ENCODE peak calls at places on chromosomes 2 and 18, in six cellular contexts. I is AG09309, D is upper lobe of right lung, B is Peyer's patch, S is epithelial cell of esophagus, V is GM12878. C is an unnamed sample.

GRCh38 chr2:12456293-12457151 is 260.2 kb upstream of the TRIB2 start:
- DNase-seq in I (peak; percentile 99), D (peak; percentile 93), B (peak; percentile 65), S (peak; percentile 99), V (peak; percentile 3), C (peak; percentile 100)

GRCh38 chr18:33579147-33579867 is 1.3 kb downstream of the ASXL3 start:
- DNase-seq in I (no peak), D (no peak), B (no peak), S (no peak), V (no peak), C (peak; percentile 8)

GRCh38 chr2:151730242-151730975 is 3.9 kb downstream of the NEB start:
- DNase-seq in I (peak; percentile 5), D (no peak), B (no peak), S (peak; percentile 69), V (no peak), C (peak; percentile 67)

GRCh38 chr2:149037851-149038250 is 648 bp upstream of the LYPD6B start:
- DNase-seq in I (no peak), D (no peak), B (no peak), S (peak; percentile 57), V (no peak), C (peak; percentile 60)

GRCh38 chr2:46422717-46423394 is 56.5 kb upstream of the TMEM247 start:
- DNase-seq in I (no peak), D (no peak), B (no peak), S (no peak), V (no peak), C (no peak)

GRCh38 chr2:47227532-47228166 is 72.5 kb upstream of the STPG4 start:
- DNase-seq in I (no peak), D (no peak), B (no peak), S (no peak), V (no peak), C (no peak)

GRCh38 chr2:216696751-216697560 is 1.6 kb upstream of the IGFBP5 start:
- DNase-seq in I (no peak), D (no peak), B (no peak), S (peak; percentile 46), V (no peak), C (peak; percentile 49)

GRCh38 chr2:217723078-217723477 is 279.7 kb downstream of the TNS1 start:
- DNase-seq in I (peak; percentile 74), D (no peak), B (no peak), S (no peak), V (no peak), C (no peak)

GRCh38 chr2:43818761-43819160 is 19.9 kb downstream of the ABCG5 start:
- DNase-seq in I (peak; percentile 18), D (no peak), B (no peak), S (peak; percentile 51), V (no peak), C (peak; percentile 40)

GRCh38 chr18:74453011-74453571 is 4.0 kb downstream of the DIPK1C start:
- DNase-seq in I (no peak), D (no peak), B (no peak), S (no peak), V (no peak), C (no peak)

GRCh38 chr2:70132244-70133126 is 45.2 kb downstream of the PCBP1 start:
- DNase-seq in I (no peak), D (no peak), B (peak; percentile 62), S (peak; percentile 44), V (no peak), C (peak; percentile 61)

GRCh38 chr18:76208632-76209308 is 286.3 kb downstream of the ZNF516 start:
- DNase-seq in I (no peak), D (no peak), B (no peak), S (no peak), V (no peak), C (no peak)

GRCh38 chr2:128727404-128727803 is 408.7 kb upstream of the HS6ST1 start:
- DNase-seq in I (no peak), D (no peak), B (no peak), S (no peak), V (no peak), C (no peak)

GRCh38 chr2:237726401-237726830 is 72.2 kb upstream of the RBM44 start:
- DNase-seq in I (no peak), D (no peak), B (peak; percentile 8), S (peak; percentile 60), V (no peak), C (peak; percentile 68)

GRCh38 chr2:230925443-230925878 is 419 bp upstream of the GPR55 start:
- DNase-seq in I (no peak), D (peak; percentile 35), B (no peak), S (peak; percentile 14), V (peak; percentile 51), C (peak; percentile 11)

GRCh38 chr2:189613650-189614420 is 33.2 kb upstream of the SLC40A1 start:
- DNase-seq in I (no peak), D (no peak), B (no peak), S (peak; percentile 86), V (no peak), C (peak; percentile 86)

GRCh38 chr2:222303045-222303827 is 4.4 kb upstream of the PAX3 start:
- DNase-seq in I (no peak), D (no peak), B (no peak), S (no peak), V (no peak), C (no peak)

GRCh38 chr2:29042581-29043075 is 31.7 kb downstream of the PCARE start:
- DNase-seq in I (no peak), D (no peak), B (no peak), S (no peak), V (no peak), C (no peak)

GRCh38 chr2:161160226-161161073 is at the start of gene TANK:
- DNase-seq in I (peak; percentile 96), D (peak; percentile 96), B (peak; percentile 94), S (peak; percentile 97), V (peak; percentile 83), C (peak; percentile 97)

GRCh38 chr2:107712857-107713256 is 113.8 kb upstream of the RGPD4 start:
- DNase-seq in I (no peak), D (no peak), B (no peak), S (no peak), V (no peak), C (peak; percentile 17)

DNA sequence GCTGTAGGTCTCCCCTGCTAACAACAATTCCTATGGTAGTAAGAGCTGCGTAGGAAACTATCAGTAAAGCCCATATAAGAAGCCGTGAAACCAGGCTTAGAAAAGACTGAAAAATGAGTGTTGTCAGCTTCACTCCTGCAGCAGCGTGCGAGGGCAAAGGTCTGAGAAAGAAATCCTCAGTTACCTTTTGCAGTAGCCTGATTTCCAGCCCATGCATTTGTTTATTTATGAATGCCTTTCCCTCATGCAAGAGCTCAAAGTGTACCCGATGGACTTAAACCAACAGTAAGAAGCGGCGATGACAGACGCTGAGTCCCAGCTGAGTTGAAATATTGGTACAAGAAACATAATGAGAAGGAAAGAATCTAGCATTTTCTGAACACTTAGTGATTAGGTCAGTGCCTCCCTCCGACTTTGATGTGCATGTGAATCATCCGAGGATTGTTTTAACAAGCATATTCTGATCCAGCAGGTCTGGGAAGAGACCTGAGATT is 15.0 kb upstream of the POLI start:
- DNase-seq in I (no peak), D (no peak), B (no peak), S (peak; percentile 89), V (no peak), C (peak; percentile 87)
- H3K4me3 ChIP-seq in I (no peak overlapping the region), D (no peak overlapping the region), B (no peak overlapping the region), S (peak overlapping the region; percentile 11), V (no peak overlapping the region), C (no peak overlapping the region)

GRCh38 chr2:141906673-141907072 is 224.1 kb downstream of the LRP1B start:
- DNase-seq in I (no peak), D (no peak), B (no peak), S (peak; percentile 2), V (no peak), C (peak; percentile 5)
- TF ChIP-seq CTCF in I (no peak), D (no peak), B (no peak), S (peak; percentile 35), V (no peak), C (no peak)

GRCh38 chr2:206088248-206088647 is 2.3 kb upstream of the INO80D start:
- DNase-seq in I (no peak), D (no peak), B (no peak), S (no peak), V (no peak), C (no peak)
- H3K4me3 ChIP-seq in I (no peak overlapping the region), D (no peak overlapping the region), B (no peak overlapping the region), S (no peak overlapping the region), V (peak overlapping the region; percentile 41), C (no peak overlapping the region)

GRCh38 chr2:71830497-71831207 is 317.0 kb downstream of the CYP26B1 start:
- DNase-seq in I (peak; percentile 11), D (no peak), B (no peak), S (no peak), V (no peak), C (no peak)
- TF ChIP-seq CTCF in I (no peak), D (no peak), B (no peak), S (no peak), V (no peak), C (no peak)

GRCh38 chr2:74441111-74441689 is 537 bp downstream of the RTKN start:
- DNase-seq in I (no peak), D (no peak), B (no peak), S (no peak), V (no peak), C (no peak)
- H3K4me3 ChIP-seq in I (no peak overlapping the region), D (peak overlapping the region; percentile 62), B (peak overlapping the region; percentile 77), S (peak overlapping the region; percentile 72), V (no peak overlapping the region), C (peak overlapping the region; percentile 64)

GRCh38 chr2:159133795-159134194 is 152.7 kb downstream of the WDSUB1 start:
- DNase-seq in I (no peak), D (no peak), B (no peak), S (no peak), V (no peak), C (no peak)
- TF ChIP-seq CTCF in I (peak; percentile 39), D (no peak), B (no peak), S (no peak), V (no peak), C (no peak)

DNA sequence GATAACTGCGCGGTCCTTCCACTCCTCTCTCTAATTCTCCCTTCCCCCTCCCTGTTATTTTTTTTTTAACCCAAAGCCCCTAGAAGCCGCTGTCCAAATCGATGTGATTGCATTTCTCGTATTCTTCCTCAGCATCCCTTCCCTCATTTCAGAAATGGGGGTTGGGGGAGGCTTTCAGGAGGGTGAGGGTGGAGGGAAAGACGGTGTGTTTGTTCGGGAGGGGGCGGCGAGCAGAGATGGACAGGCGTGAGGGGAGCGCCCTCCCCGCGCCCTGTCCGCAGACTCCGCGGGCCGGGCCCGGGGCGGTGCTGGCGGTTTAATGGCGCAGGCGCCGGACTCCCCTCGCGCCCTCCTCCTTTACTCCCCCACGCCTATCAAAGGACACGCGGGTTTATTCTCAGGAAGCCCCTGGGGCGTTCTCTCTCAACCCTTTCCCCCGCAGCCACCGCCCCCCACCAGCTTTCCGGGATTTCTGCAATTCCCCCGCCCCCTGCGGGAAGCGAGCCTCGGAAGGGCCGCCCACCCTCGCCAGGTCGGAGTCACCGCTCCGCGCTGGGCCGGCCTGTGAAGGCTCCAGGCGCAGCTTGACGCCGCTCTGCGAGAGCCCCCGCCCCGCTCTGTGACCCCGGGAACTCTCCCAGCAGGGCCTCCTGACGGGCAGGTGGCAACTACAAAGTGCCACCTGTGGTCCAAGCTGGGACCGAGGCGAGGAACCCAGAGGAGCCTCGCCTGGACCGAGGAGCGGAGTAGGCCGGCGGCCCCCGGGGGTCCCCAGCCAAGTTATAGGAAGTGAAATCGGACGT is 981 bp downstream of the ST8SIA3 start:
- DNase-seq in I (no peak), D (no peak), B (no peak), S (no peak), V (no peak), C (no peak)
- H3K4me3 ChIP-seq in I (no peak overlapping the region), D (no peak overlapping the region), B (no peak overlapping the region), S (no peak overlapping the region), V (no peak overlapping the region), C (no peak overlapping the region)

GRCh38 chr18:28013064-28013463 is 163.9 kb downstream of the CDH2 start:
- DNase-seq in I (no peak), D (no peak), B (no peak), S (peak; percentile 10), V (no peak), C (peak; percentile 10)
- TF ChIP-seq CTCF in I (peak; percentile 50), D (no peak), B (no peak), S (peak; percentile 29), V (no peak), C (peak; percentile 22)

GRCh38 chr18:78582131-78582789 is 397.4 kb upstream of the SALL3 start:
- DNase-seq in I (no peak), D (no peak), B (no peak), S (no peak), V (no peak), C (no peak)
- H3K4me3 ChIP-seq in I (no peak overlapping the region), D (no peak overlapping the region), B (no peak overlapping the region), S (no peak overlapping the region), V (no peak overlapping the region), C (no peak overlapping the region)

C was measured in bronchial epithelial cell.